ENCODE peak calls at places on chromosomes 2 and 18, in four cellular contexts. F, B, D and S are unnamed samples.

GRCh38 chr2:230589497-230590015 is 123.1 kb upstream of the CAB39 start:
- DNase-seq in B (no peak), F (no peak), D (peak; percentile 73), S (peak; percentile 68)

GRCh38 chr2:239130041-239130440 is 270.8 kb downstream of the HDAC4 start:
- DNase-seq in D (no peak), B (no peak), F (no peak), S (no peak)

GRCh38 chr2:120348134-120349103 is 2.5 kb downstream of the INHBB start:
- DNase-seq in B (no peak), F (no peak), D (no peak), S (no peak)

GRCh38 chr2:150919899-150920298 is 341.8 kb downstream of the RBM43 start:
- DNase-seq in D (no peak), B (no peak), F (no peak), S (no peak)

GRCh38 chr18:7177131-7177744 is 53.7 kb upstream of the LRRC30 start:
- DNase-seq in B (peak; percentile 68), F (peak; percentile 46), D (no peak), S (peak; percentile 61)

GRCh38 chr2:46411245-46411641 is 68.1 kb upstream of the TMEM247 start:
- DNase-seq in B (no peak), F (no peak), D (no peak), S (no peak)

GRCh38 chr2:7468448-7468828 is 551.2 kb downstream of the RNF144A start:
- DNase-seq in F (no peak), B (no peak), D (no peak), S (no peak)

GRCh38 chr2:191642541-191642940 is 35.4 kb upstream of the NABP1 start:
- DNase-seq in D (no peak), F (no peak), B (no peak), S (no peak)

GRCh38 chr2:120647487-120647886 is 88.2 kb upstream of the GLI2 start:
- DNase-seq in D (no peak), F (no peak), B (no peak), S (no peak)